ENCODE peak calls at places on chromosomes 3 and 15, in five cellular contexts. M is NCI-H460; T is COR-L47; C is C1 segment of cervical spinal cord; X is activated effector memory CD4-positive, alpha-beta T cell treated with Interleukin-2 at 50 U/mL for 16 hours. P is an unnamed sample.

GRCh38 chr15:40925863-40926658 is 3.1 kb upstream of the DLL4 start:
- DNase-seq in C (no peak), T (peak; percentile 64), X (no peak), M (no peak), P (no peak)

GRCh38 chr3:155334897-155335883 is 41.7 kb upstream of the STRIT1 start:
- DNase-seq in C (no peak), T (no peak), M (no peak), X (no peak), P (no peak)

GRCh38 chr3:152244156-152244888 is 24.4 kb upstream of the MBNL1 start:
- DNase-seq in T (no peak), X (no peak), C (no peak), M (no peak), P (no peak)

GRCh38 chr15:96171842-96172241 is 158.7 kb upstream of the NR2F2 start:
- DNase-seq in C (no peak), X (no peak), T (no peak), M (no peak), P (no peak)

GRCh38 chr3:78003090-78003489 is 963.2 kb downstream of the ROBO2 start:
- DNase-seq in C (no peak), T (no peak), M (no peak), X (no peak), P (no peak)

GRCh38 chr3:11774296-11774877 is 72.3 kb downstream of the TAMM41 start:
- DNase-seq in T (no peak), C (peak; percentile 24), M (peak; percentile 41), X (no peak), P (peak; percentile 45)

GRCh38 chr3:47976135-47976758 is 40.0 kb downstream of the MAP4 start:
- DNase-seq in C (no peak), M (no peak), T (no peak), X (no peak), P (no peak)

GRCh38 chr3:82676356-82677026 is 915.0 kb upstream of the GBE1 start:
- DNase-seq in C (no peak), T (no peak), M (no peak), X (no peak), P (no peak)

GRCh38 chr3:110126065-110126464 is 788.7 kb upstream of the DPPA4 start:
- DNase-seq in T (no peak), C (no peak), M (no peak), X (no peak), P (no peak)

GRCh38 chr15:99504823-99505551 is 60.8 kb upstream of the MEF2A start:
- DNase-seq in C (no peak), X (no peak), M (no peak), T (peak; percentile 54), P (no peak)

P was measured in SHP77.